ENCODE peak calls at places on chromosome 2, in eight cellular contexts. T is colonic mucosa, K is neural progenitor cell, C is AG09319, M is lower lobe of right lung, G is uterus, I is pancreas, D is HL-60. A is an unnamed sample.

GRCh38 chr2:46914578-46915230 is 902 bp downstream of the MCFD2 start:
- DNase-seq in T (no peak), K (no peak), C (no peak), M (no peak), G (no peak), I (no peak), D (no peak), A (no peak)

GRCh38 chr2:118186858-118187254 is 98.6 kb downstream of the INSIG2 start:
- DNase-seq in T (no peak), K (no peak), C (no peak), M (no peak), G (no peak), I (no peak), D (no peak), A (no peak)

GRCh38 chr2:45652090-45653050 is 895 bp downstream of the PRKCE start:
- DNase-seq in T (peak; percentile 58), K (peak; percentile 42), C (no peak), M (peak; percentile 66), G (peak; percentile 53), I (peak; percentile 74), D (peak; percentile 14), A (peak; percentile 20)

GRCh38 chr2:71070294-71071025 is 2.0 kb downstream of the NAGK start:
- DNase-seq in T (no peak), K (peak; percentile 43), C (peak; percentile 7), M (no peak), G (no peak), I (no peak), D (peak; percentile 50), A (no peak)

GRCh38 chr2:159706385-159706980 is 5.8 kb upstream of the MARCHF7 start:
- DNase-seq in T (no peak), K (no peak), C (peak; percentile 48), M (no peak), G (no peak), I (no peak), D (no peak), A (no peak)

GRCh38 chr2:161332568-161332967 is 24.3 kb downstream of the PSMD14 start:
- DNase-seq in T (no peak), K (no peak), C (no peak), M (no peak), G (no peak), I (no peak), D (no peak), A (no peak)

GRCh38 chr2:26692814-26693286 is 328 bp downstream of the KCNK3 start:
- DNase-seq in T (no peak), K (no peak), C (no peak), M (no peak), G (no peak), I (peak; percentile 81), D (no peak), A (no peak)

GRCh38 chr2:188096910-188097309 is 194.8 kb upstream of the GULP1 start:
- DNase-seq in T (no peak), K (no peak), C (no peak), M (no peak), G (no peak), I (no peak), D (no peak), A (no peak)

GRCh38 chr2:134704173-134704572 is 14.6 kb downstream of the TMEM163 start:
- DNase-seq in T (no peak), K (no peak), C (no peak), M (no peak), G (no peak), I (no peak), D (no peak), A (no peak)
- TF ChIP-seq CTCF in T (no peak), K (no peak), C (no peak), M (no peak), G (no peak), I (no peak), D (no peak), A (no peak)

DNA sequence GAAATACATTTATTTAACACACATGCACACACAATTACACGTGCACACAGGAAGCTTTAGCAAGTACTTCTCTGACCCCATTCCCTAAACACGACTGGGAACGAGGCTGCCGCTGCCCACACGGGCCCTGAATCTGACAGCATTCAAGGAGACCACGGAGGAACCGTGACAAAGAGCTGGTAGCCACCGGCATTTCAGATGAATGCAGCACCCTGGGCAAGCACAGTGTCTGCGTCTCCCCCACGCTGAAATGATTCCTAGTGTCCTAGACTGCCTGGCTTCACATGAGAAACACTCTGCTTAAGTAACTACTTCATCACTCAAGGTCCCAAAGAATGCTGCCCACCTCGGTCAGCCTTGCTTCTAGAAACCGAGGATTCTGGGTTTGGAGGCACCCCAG is 95.0 kb downstream of the HDAC4 start:
- DNase-seq in T (no peak), K (no peak), C (no peak), M (no peak), G (peak; percentile 13), I (peak; percentile 16), D (no peak), A (no peak)
- TF ChIP-seq CTCF in T (no peak), K (no peak), C (no peak), M (no peak), G (no peak), I (no peak), D (no peak), A (no peak)

DNA sequence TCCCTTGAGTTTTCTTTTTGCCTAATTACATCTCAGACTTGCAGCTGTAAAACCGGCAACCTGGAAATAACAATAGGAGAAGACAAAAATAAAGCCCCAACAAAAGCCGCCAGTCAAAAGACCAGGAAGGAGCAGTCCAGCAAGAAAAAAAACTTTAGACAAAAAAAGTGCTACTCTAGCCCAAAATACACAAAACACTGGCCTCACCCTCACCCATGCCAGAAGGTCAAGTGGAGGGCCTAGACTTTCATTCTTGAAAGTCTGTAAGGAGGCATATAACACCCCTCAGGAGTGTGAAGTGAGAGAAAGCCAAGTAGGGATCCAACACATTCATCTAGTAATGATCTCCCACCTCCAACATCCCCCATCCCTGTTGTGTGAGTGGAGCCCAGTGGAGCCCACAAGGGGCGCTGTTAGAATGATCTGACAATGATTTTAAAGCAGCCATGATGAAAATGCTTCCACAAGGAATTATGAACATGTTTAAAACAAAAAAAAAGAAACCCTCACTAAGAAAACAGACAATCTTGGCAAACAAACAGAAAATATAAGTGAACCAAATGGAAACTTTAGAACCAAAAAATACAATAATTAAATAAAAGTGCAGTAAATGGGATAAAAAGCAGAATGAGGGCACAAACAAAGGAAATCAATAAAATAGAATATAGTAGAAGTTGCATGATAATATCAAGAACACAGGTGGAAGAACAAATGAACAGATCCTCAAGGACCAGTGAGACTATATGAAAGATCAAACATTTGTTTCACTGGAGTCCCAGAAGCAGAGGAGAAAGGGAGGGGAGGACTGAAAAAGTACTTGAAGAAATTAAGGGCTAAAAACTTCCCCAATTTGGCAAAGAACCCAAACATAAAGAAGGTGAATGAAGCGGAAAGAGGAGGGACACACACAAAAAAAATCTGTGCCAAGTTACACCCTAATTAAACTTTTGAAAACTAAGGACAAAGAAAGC is 23.9 kb downstream of the SESTD1 start:
- DNase-seq in T (no peak), K (no peak), C (no peak), M (no peak), G (no peak), I (no peak), D (no peak), A (no peak)
- TF ChIP-seq CTCF in T (no peak), K (peak; percentile 50), C (no peak), M (no peak), G (no peak), I (no peak), D (no peak), A (peak; percentile 40)

GRCh38 chr2:24351981-24352380 is 8.4 kb downstream of the ITSN2 start:
- DNase-seq in T (no peak), K (no peak), C (no peak), M (no peak), G (no peak), I (no peak), D (no peak), A (no peak)
- TF ChIP-seq CTCF in T (no peak), K (peak; percentile 23), C (no peak), M (no peak), G (no peak), I (no peak), D (no peak), A (peak; percentile 53)

GRCh38 chr2:64980192-64980591 is 9.0 kb upstream of the SLC1A4 start:
- DNase-seq in T (no peak), K (no peak), C (no peak), M (no peak), G (no peak), I (no peak), D (no peak), A (no peak)

GRCh38 chr2:64976276-64976675 is 12.9 kb upstream of the SLC1A4 start:
- DNase-seq in T (no peak), K (no peak), C (no peak), M (no peak), G (no peak), I (no peak), D (no peak), A (no peak)

GRCh38 chr2:64975232-64975791 is 13.9 kb upstream of the SLC1A4 start:
- DNase-seq in T (no peak), K (no peak), C (no peak), M (no peak), G (peak; percentile 32), I (no peak), D (no peak), A (no peak)

GRCh38 chr2:64979744-64980143 is 9.5 kb upstream of the SLC1A4 start:
- DNase-seq in T (no peak), K (no peak), C (no peak), M (no peak), G (no peak), I (no peak), D (no peak), A (no peak)

GRCh38 chr2:64978514-64979268 is 10.5 kb upstream of the SLC1A4 start:
- DNase-seq in T (no peak), K (no peak), C (no peak), M (no peak), G (no peak), I (no peak), D (no peak), A (no peak)
- TF ChIP-seq CTCF in T (peak; percentile 14), K (peak; percentile 20), C (no peak), M (peak; percentile 31), G (no peak), I (no peak), D (no peak), A (peak; percentile 15)

DNA sequence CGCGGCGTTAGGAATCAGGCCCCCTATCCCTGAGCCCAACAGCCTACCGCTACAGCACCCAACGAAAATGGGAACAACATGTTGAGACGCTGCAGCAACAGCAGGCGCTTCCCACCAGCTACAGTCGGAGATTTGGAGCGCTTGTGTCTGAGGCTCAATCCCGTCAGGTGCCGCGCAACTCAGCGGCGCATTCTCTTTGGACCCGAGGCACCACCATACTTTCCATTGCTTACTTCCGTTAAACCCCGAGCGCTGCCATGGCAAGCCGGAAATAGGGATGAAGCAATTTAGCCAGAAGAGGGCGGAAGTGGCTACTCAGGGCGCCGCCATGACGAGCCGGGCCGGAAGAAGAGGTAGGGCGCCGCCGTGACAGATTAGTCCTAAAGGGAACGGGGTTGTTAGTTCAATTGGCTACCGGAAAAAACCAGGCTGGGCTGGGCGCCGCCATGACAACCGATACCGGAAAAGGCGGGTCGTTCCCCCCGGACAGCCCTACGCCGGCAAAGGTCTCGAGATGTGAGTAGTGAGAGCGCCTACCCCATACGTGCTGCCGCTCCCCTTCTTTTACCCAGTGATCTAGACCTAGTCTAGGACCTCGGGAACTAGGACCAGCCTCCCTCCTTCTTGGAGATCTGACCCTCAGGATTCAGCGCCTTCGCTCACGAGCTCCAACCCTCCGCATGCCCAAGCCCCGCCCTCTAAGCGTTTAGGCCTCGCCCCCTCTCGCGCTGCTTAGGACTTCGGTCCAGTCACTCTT is at the start of gene CHCHD5:
- DNase-seq in T (peak; percentile 95), K (peak; percentile 95), C (peak; percentile 90), M (peak; percentile 96), G (peak; percentile 95), I (peak; percentile 97), D (peak; percentile 98), A (peak; percentile 79)
- TF ChIP-seq CTCF in T (peak; percentile 18), K (peak; percentile 47), C (no peak), M (peak; percentile 43), G (peak; percentile 21), I (no peak), D (no peak), A (peak; percentile 42)

GRCh38 chr2:226483143-226483542 is 316.5 kb downstream of the IRS1 start:
- DNase-seq in T (no peak), K (peak; percentile 46), C (no peak), M (no peak), G (no peak), I (no peak), D (no peak), A (no peak)
- TF ChIP-seq CTCF in T (no peak), K (no peak), C (no peak), M (no peak), G (no peak), I (no peak), D (no peak), A (no peak)